ENCODE peak calls at places on chromosome 17, in nine cellular contexts. T is Peyer's patch; B is naive thymus-derived CD8-positive, alpha-beta T cell; L is lower leg skin; X is SHP77; V is GM03348; G is omental fat pad; O is fibroblast of the aortic adventitia; K is glutamatergic neuron. N is an unnamed sample.

GRCh38 chr17:73391331-73392265 is 79.8 kb upstream of the CDC42EP4 start:
- DNase-seq in T (no peak), B (no peak), L (no peak), X (no peak), V (no peak), G (no peak), O (no peak), K (no peak), N (no peak)

GRCh38 chr17:19370493-19370960 is 7.8 kb upstream of the MAPK7 start:
- DNase-seq in T (peak), B (no peak), L (peak), X (peak), V (no peak), G (no peak), O (no peak), K (no peak), N (no peak)

GRCh38 chr17:30922235-30922993 is 669 bp downstream of the ADAP2 start:
- DNase-seq in T (peak), B (no peak), L (peak), X (no peak), V (peak), G (no peak), O (no peak), K (peak), N (no peak)

GRCh38 chr17:80385046-80385445 is 29.9 kb upstream of the ENDOV start:
- DNase-seq in T (no peak), B (no peak), L (no peak), X (no peak), V (no peak), G (no peak), O (no peak), K (no peak), N (no peak)

GRCh38 chr17:17139972-17140589 is 66.1 kb downstream of the PLD6 start:
- DNase-seq in T (no peak), B (no peak), L (no peak), X (peak), V (no peak), G (no peak), O (no peak), K (no peak), N (no peak)

GRCh38 chr17:34771891-34772290 is 189.4 kb downstream of the CCT6B start:
- DNase-seq in T (no peak), B (no peak), L (no peak), X (no peak), V (no peak), G (no peak), O (no peak), K (no peak), N (no peak)

GRCh38 chr17:2056221-2057129 is 1.6 kb downstream of the HIC1 start:
- DNase-seq in T (peak), B (peak), L (no peak), X (no peak), V (peak), G (no peak), O (peak), K (peak), N (peak)

GRCh38 chr17:47172698-47173565 is 16.2 kb downstream of the CDC27 start:
- DNase-seq in T (no peak), B (no peak), L (no peak), X (no peak), V (peak), G (no peak), O (peak), K (no peak), N (no peak)

GRCh38 chr17:3639981-3640596 is 3.5 kb downstream of the CTNS start:
- DNase-seq in T (no peak), B (no peak), L (no peak), X (no peak), V (peak), G (no peak), O (peak), K (no peak), N (no peak)

GRCh38 chr17:64682261-64683181 is 20.4 kb upstream of the SMURF2 start:
- DNase-seq in T (no peak), B (no peak), L (no peak), X (no peak), V (peak), G (no peak), O (peak), K (no peak), N (no peak)

GRCh38 chr17:82679586-82680465 is 18.7 kb downstream of the RAB40B start:
- DNase-seq in T (no peak), B (no peak), L (no peak), X (no peak), V (no peak), G (no peak), O (no peak), K (no peak), N (no peak)

GRCh38 chr17:4562000-4562969 is 1.9 kb upstream of the GGT6 start:
- DNase-seq in T (no peak), B (no peak), L (no peak), X (no peak), V (no peak), G (no peak), O (peak), K (no peak), N (no peak)

GRCh38 chr17:45436161-45436560 is 3.5 kb upstream of the ARHGAP27 start:
- DNase-seq in T (no peak), B (no peak), L (no peak), X (no peak), V (no peak), G (no peak), O (no peak), K (no peak), N (no peak)

GRCh38 chr17:66276328-66276937 is 26.0 kb upstream of the PRKCA start:
- DNase-seq in T (no peak), B (no peak), L (no peak), X (no peak), V (no peak), G (no peak), O (peak), K (no peak), N (no peak)

GRCh38 chr17:13002761-13003453 is 14.9 kb downstream of the ELAC2 start:
- DNase-seq in T (peak), B (peak), L (peak), X (peak), V (peak), G (peak), O (peak), K (peak), N (peak)

N was measured in stimulated activated naive CD4-positive, alpha-beta T cell.